ENCODE peak calls at places on chromosome 3, in four cellular contexts. O, B, P and E are unnamed samples. For H3K4me1 and H3K36me3, the result is how much of the 10 kb centered on the place peaks cover.

GRCh38 chr3:50502584-50503423 is 630 bp downstream of the CACNA2D2 start:
- DNase-seq in O (no peak), B (no peak), P (no peak), E (no peak)

GRCh38 chr3:46089237-46090011 is 62.1 kb upstream of the XCR1 start:
- DNase-seq in P (no peak), B (no peak), O (peak), E (peak)

GRCh38 chr3:156509209-156510174 is 45.4 kb downstream of the SSR3 start:
- DNase-seq in B (no peak), O (peak), P (no peak), E (no peak)

GRCh38 chr3:161549251-161549650 is 52.6 kb downstream of the OTOL1 start:
- DNase-seq in B (no peak), P (no peak), O (no peak), E (no peak)

GRCh38 chr3:43362183-43362582 is 75.8 kb downstream of the SNRK start:
- DNase-seq in B (no peak), P (no peak), O (no peak), E (no peak)

GRCh38 chr3:148585671-148586379 is 111.9 kb upstream of the AGTR1 start:
- DNase-seq in O (no peak), B (no peak), P (no peak), E (no peak)

GRCh38 chr3:49807427-49808114 is 4.5 kb downstream of the INKA1 start:
- DNase-seq in P (no peak), B (no peak), O (no peak), E (no peak)

GRCh38 chr3:8110966-8111798 is 390.4 kb upstream of the LMCD1 start:
- DNase-seq in B (peak), O (peak), P (no peak), E (no peak)

GRCh38 chr3:118804959-118805358 is 229.7 kb downstream of the IGSF11 start:
- DNase-seq in B (no peak), P (no peak), O (no peak), E (no peak)

GRCh38 chr3:86653801-86654200 is 337.1 kb downstream of the VGLL3 start:
- DNase-seq in O (no peak), B (no peak), P (no peak), E (no peak)

GRCh38 chr3:119294889-119295769 is 946 bp downstream of the ARHGAP31 start:
- DNase-seq in B (peak), P (peak), O (peak), E (peak)

GRCh38 chr3:31295150-31295765 is 237.5 kb upstream of the STT3B start:
- DNase-seq in P (no peak), O (no peak), B (no peak), E (no peak)

GRCh38 chr3:156425651-156426050 is 129.3 kb downstream of the SSR3 start:
- DNase-seq in B (no peak), P (no peak), O (no peak), E (no peak)

GRCh38 chr3:50632450-50632849 is 15.5 kb downstream of the MAPKAPK3 start:
- DNase-seq in P (no peak), B (no peak), O (no peak), E (no peak)

GRCh38 chr3:102466001-102466400 is 31.2 kb downstream of the ZPLD1 start:
- DNase-seq in O (no peak), P (no peak), B (no peak), E (no peak)

GRCh38 chr3:181459516-181459915 is 252.2 kb upstream of the SOX2 start:
- DNase-seq in P (no peak), O (no peak), B (no peak), E (no peak)

GRCh38 chr3:115085197-115085865 is 61.8 kb downstream of the ZBTB20 start:
- DNase-seq in P (no peak), O (no peak), B (no peak), E (no peak)

GRCh38 chr3:88809993-88810392 is 297.4 kb upstream of the EPHA3 start:
- DNase-seq in B (no peak), O (no peak), P (no peak), E (no peak)

GRCh38 chr3:139653582-139653981 is 24.2 kb downstream of the NMNAT3 start:
- DNase-seq in O (peak), P (no peak), B (no peak), E (peak)

GRCh38 chr3:131535131-131535530 is 32.4 kb upstream of the MRPL3 start:
- DNase-seq in P (no peak), B (no peak), O (no peak), E (no peak)

GRCh38 chr3:37582117-37582516 is 279.6 kb upstream of the CTDSPL start:
- DNase-seq in P (no peak), O (no peak), B (no peak), E (no peak)

GRCh38 chr3:47010050-47010712 is 30.7 kb downstream of the NBEAL2 start:
- DNase-seq in B (no peak), O (no peak), P (no peak), E (no peak)

GRCh38 chr3:8869613-8870012 is 93.7 kb downstream of the RAD18 start:
- DNase-seq in O (no peak), P (no peak), B (no peak), E (no peak)

GRCh38 chr3:24586920-24587319 is 92.3 kb upstream of the THRB start:
- DNase-seq in B (no peak), O (no peak), P (no peak), E (no peak)

GRCh38 chr3:127775398-127776109 is 46.8 kb downstream of the MGLL start:
- DNase-seq in O (peak), P (peak), B (no peak), E (peak)

GRCh38 chr3:174156200-174156599 is 702.9 kb upstream of the NAALADL2 start:
- DNase-seq in O (no peak), P (no peak), B (no peak), E (no peak)

GRCh38 chr3:136465296-136465695 is 215.2 kb downstream of the PCCB start:
- DNase-seq in B (no peak), P (no peak), O (no peak), E (no peak)

GRCh38 chr3:99767341-99767740 is 50.3 kb upstream of the CMSS1 start:
- DNase-seq in B (no peak), O (no peak), P (no peak), E (no peak)

GRCh38 chr3:193970773-193971206 is 165.2 kb upstream of the HES1 start:
- DNase-seq in O (no peak), P (no peak), B (no peak), E (no peak)

GRCh38 chr3:64224826-64225606 is at the start of gene PRICKLE2:
- DNase-seq in B (no peak), P (peak), O (peak), E (peak)

GRCh38 chr3:112746675-112747276 is 99.9 kb downstream of the CD200R1L start:
- DNase-seq in B (no peak), O (no peak), P (peak), E (no peak)

GRCh38 chr3:177561769-177562360 is 364.6 kb upstream of the TBL1XR1 start:
- DNase-seq in O (no peak), B (no peak), P (no peak), E (no peak)

GRCh38 chr3:4395448-4395847 is 71.6 kb downstream of the SUMF1 start:
- DNase-seq in O (no peak), P (no peak), B (no peak), E (no peak)

GRCh38 chr3:125145751-125146475 is 66.6 kb downstream of the SLC12A8 start:
- DNase-seq in P (no peak), O (no peak), B (no peak), E (no peak)

GRCh38 chr3:9704343-9705322 is 1.0 kb downstream of the CPNE9 start:
- DNase-seq in P (peak), B (no peak), O (no peak), E (peak)

GRCh38 chr3:165532851-165533250 is 304.4 kb downstream of the BCHE start:
- DNase-seq in P (no peak), O (no peak), B (no peak), E (no peak)

GRCh38 chr3:59857589-59858346 is 807.9 kb upstream of the CFAP20DC start:
- DNase-seq in B (peak), O (peak), P (peak), E (peak)

GRCh38 chr3:66789584-66790237 is 208.4 kb upstream of the KBTBD8 start:
- DNase-seq in O (no peak), B (no peak), P (peak), E (no peak)
- H3K4me1 ChIP-seq in O (under half), B (under half), P (under half), E (under half)

GRCh38 chr3:45002680-45003079 is 23.4 kb upstream of the CLEC3B start:
- DNase-seq in O (no peak), P (no peak), B (no peak), E (no peak)
- H3K36me3 ChIP-seq in O (half or more), P (under half), B (under half), E (under half)

GRCh38 chr3:56864886-56865527 is 63.3 kb upstream of the ARHGEF3 start:
- DNase-seq in O (no peak), P (no peak), B (no peak), E (no peak)
- H3K4me1 ChIP-seq in O (under half), P (under half), B (under half), E (under half)

GRCh38 chr3:14507345-14507741 is 32.8 kb downstream of the GRIP2 start:
- DNase-seq in B (no peak), O (no peak), P (peak), E (no peak)
- H3K36me3 ChIP-seq in B (under half), O (under half), P (under half), E (half or more)

DNA sequence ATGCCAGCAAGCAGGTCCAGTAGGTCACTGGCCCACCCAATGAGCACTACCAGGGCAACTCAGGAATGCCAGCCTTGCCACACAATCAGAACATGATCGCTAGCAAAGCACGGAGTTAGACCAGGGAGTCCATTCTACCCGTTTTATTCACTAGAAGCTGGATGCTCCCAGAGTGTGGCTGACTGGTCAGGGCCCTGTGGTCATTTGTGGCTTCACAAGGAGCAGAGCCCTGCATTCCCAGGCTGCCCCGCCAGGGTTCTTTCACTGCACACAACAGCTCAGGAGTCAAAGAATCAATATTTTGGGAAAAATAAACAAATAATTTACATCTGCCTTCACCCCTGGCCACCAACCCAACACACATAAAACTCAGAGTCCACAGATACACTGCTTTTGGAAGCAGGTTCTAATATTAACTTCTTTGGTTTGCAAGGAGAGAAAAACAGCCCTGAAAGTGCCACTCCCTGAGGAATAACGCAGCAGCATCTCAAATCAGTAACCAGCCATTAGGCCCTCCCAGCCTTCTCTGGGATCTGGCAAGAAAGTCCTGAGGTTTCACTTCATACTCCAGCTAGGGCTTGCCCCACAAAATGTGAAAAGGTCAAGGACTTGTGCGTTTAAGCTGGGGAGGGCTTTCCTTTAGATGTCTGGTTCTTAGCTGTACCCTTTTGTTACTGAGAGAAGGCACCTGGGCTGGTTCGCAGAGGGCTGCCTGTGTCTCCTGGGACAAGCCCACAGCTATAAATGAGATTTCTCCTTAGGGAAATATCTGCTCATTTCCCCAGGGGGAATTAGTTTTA is 16.0 kb downstream of the SIAH2 start:
- DNase-seq in B (no peak), P (no peak), O (no peak), E (no peak)
- H3K4me1 ChIP-seq in B (under half), P (under half), O (under half), E (half or more)

GRCh38 chr3:172415323-172415722 is 32.9 kb downstream of the GHSR start:
- DNase-seq in B (no peak), P (no peak), O (no peak), E (no peak)

GRCh38 chr3:172411478-172411947 is 36.7 kb downstream of the GHSR start:
- DNase-seq in B (no peak), P (no peak), O (no peak), E (no peak)

GRCh38 chr3:172407872-172408271 is 40.4 kb downstream of the GHSR start:
- DNase-seq in O (no peak), B (no peak), P (no peak), E (no peak)

GRCh38 chr3:172405914-172406313 is 42.3 kb downstream of the GHSR start:
- DNase-seq in O (no peak), B (no peak), P (no peak), E (no peak)

GRCh38 chr3:172410702-172411477 is 37.4 kb downstream of the GHSR start:
- DNase-seq in B (no peak), P (no peak), O (no peak), E (no peak)
- H3K36me3 ChIP-seq in B (under half), P (under half), O (under half), E (under half)

GRCh38 chr3:69751118-69751517 is 11.9 kb downstream of the MITF start:
- DNase-seq in P (peak), O (no peak), B (no peak), E (no peak)

GRCh38 chr3:69748503-69748902 is 9.2 kb downstream of the MITF start:
- DNase-seq in P (no peak), O (no peak), B (no peak), E (no peak)

GRCh38 chr3:69747511-69748248 is 8.4 kb downstream of the MITF start:
- DNase-seq in O (no peak), B (no peak), P (no peak), E (no peak)

GRCh38 chr3:69746119-69746518 is 6.9 kb downstream of the MITF start:
- DNase-seq in P (no peak), B (no peak), O (peak), E (no peak)

DNA sequence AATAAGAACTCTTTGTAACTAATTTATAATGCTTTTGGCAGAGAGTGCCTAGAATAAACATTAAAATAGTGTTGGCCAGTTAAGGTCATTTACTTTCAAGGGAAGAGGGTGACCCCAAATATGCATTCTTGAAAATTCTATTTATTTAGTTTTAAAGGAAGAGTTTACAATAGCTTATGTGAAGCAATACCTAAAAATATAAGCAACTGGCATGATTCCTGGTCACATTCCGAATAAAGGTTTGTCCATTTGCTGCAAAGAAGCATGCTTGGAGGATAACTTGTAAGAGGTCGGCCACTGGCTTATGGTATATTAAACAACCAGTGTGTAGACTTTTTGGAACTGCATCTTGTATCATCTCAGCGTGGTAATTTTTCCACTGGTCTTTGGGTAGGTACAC is 10.2 kb downstream of the MITF start:
- DNase-seq in B (no peak), P (no peak), O (no peak), E (no peak)
- H3K4me1 ChIP-seq in B (under half), P (under half), O (under half), E (half or more)